ENCODE peak calls at places on chromosomes 4 and X, in nine cellular contexts. A, N, O, X, P, Z, M, W and T are unnamed samples.

GRCh38 chrX:33078273-33078672 is 133.1 kb downstream of the DMD start:
- DNase-seq in Z (no peak), N (no peak), M (no peak), X (no peak), O (no peak), A (no peak), W (no peak), P (no peak), T (no peak)

GRCh38 chr4:112968456-112969159 is 80.8 kb upstream of the ANK2 start:
- DNase-seq in M (peak), Z (no peak), W (no peak), A (no peak), P (peak), N (no peak), X (no peak), O (no peak), T (no peak)

GRCh38 chr4:144289687-144290433 is 149.3 kb upstream of the GYPA start:
- DNase-seq in M (no peak), X (no peak), N (peak), A (no peak), Z (no peak), P (no peak), O (no peak), W (no peak), T (no peak)

GRCh38 chr4:1344696-1345095 is 2.3 kb upstream of the UVSSA start:
- DNase-seq in W (no peak), X (no peak), A (no peak), M (peak), O (no peak), Z (no peak), P (no peak), N (no peak), T (no peak)

GRCh38 chr4:187251896-187252295 is 528.2 kb upstream of the FAT1 start:
- DNase-seq in P (peak), N (no peak), M (no peak), Z (no peak), X (no peak), O (no peak), A (no peak), W (no peak), T (no peak)

GRCh38 chr4:81631958-81632439 is 160.3 kb upstream of the RASGEF1B start:
- DNase-seq in A (no peak), M (peak), Z (no peak), P (peak), W (no peak), N (peak), X (no peak), O (no peak), T (peak)

GRCh38 chr4:499563-499962 is 553 bp downstream of the PIGG start:
- DNase-seq in X (no peak), N (no peak), W (no peak), A (no peak), Z (no peak), P (no peak), O (peak), M (peak), T (no peak)

GRCh38 chr4:5953003-5953951 is 60.4 kb upstream of the CRMP1 start:
- DNase-seq in A (no peak), W (no peak), N (no peak), Z (no peak), P (no peak), X (peak), O (no peak), M (no peak), T (no peak)

GRCh38 chrX:31165241-31166035 is 93.6 kb upstream of the FTHL17 start:
- DNase-seq in M (no peak), X (no peak), P (peak), N (no peak), W (no peak), O (no peak), A (no peak), Z (no peak), T (no peak)

GRCh38 chr4:26959654-26960047 is 99.0 kb downstream of the STIM2 start:
- DNase-seq in Z (no peak), W (no peak), X (no peak), P (no peak), N (no peak), O (no peak), A (no peak), M (no peak), T (no peak)

GRCh38 chrX:131322646-131323045 is 33.5 kb upstream of the IGSF1 start:
- DNase-seq in A (no peak), N (no peak), M (peak), O (no peak), W (no peak), P (no peak), Z (no peak), X (no peak), T (no peak)

GRCh38 chrX:41491267-41492004 is 44.3 kb downstream of the NYX start:
- DNase-seq in A (no peak), Z (no peak), N (peak), W (no peak), P (peak), M (peak), O (peak), X (peak), T (peak)